ENCODE peak calls at places on chromosomes 3 and 15, in four cellular contexts. O is uterus, F is neural crest cell, A is mammary epithelial cell. E is an unnamed sample.

GRCh38 chr15:87365221-87365620 is 891.3 kb downstream of the NTRK3 start:
- DNase-seq in O (no peak), F (no peak), A (peak), E (no peak)

GRCh38 chr15:92074646-92075045 is 221.1 kb downstream of the SLCO3A1 start:
- DNase-seq in O (peak), F (no peak), A (peak), E (no peak)

GRCh38 chr3:13539671-13540070 is 9.3 kb upstream of the FBLN2 start:
- DNase-seq in O (no peak), F (no peak), A (no peak), E (no peak)

GRCh38 chr3:52798978-52799476 is 4.4 kb downstream of the ITIH3 start:
- DNase-seq in O (no peak), F (peak), A (peak), E (peak)

GRCh38 chr15:48617619-48618018 is 27.9 kb downstream of the FBN1 start:
- DNase-seq in O (peak), F (no peak), A (no peak), E (no peak)

GRCh38 chr3:16604887-16605602 is at the start of gene DAZL:
- DNase-seq in O (no peak), F (no peak), A (no peak), E (no peak)

GRCh38 chr15:67906382-67906781 is 66.5 kb upstream of the RNU6-1 start:
- DNase-seq in O (no peak), F (no peak), A (peak), E (no peak)

GRCh38 chr3:172148702-172149565 is 109.6 kb downstream of the FNDC3B start:
- DNase-seq in O (no peak), F (no peak), A (no peak), E (no peak)

GRCh38 chr3:64464955-64465354 is 222.8 kb downstream of the ADAMTS9 start:
- DNase-seq in O (no peak), F (no peak), A (no peak), E (no peak)

GRCh38 chr3:78919021-78919755 is 848.6 kb downstream of the ROBO1 start:
- DNase-seq in O (no peak), F (no peak), A (peak), E (no peak)

GRCh38 chr15:101615414-101615985 is 36.7 kb downstream of the TM2D3 start:
- DNase-seq in O (no peak), F (no peak), A (no peak), E (no peak)

GRCh38 chr3:10609134-10609533 is 103.7 kb upstream of the ATP2B2 start:
- DNase-seq in O (no peak), F (no peak), A (no peak), E (no peak)

GRCh38 chr3:39291903-39292329 is 12.1 kb upstream of the CX3CR1 start:
- DNase-seq in O (peak), F (peak), A (peak), E (peak)

GRCh38 chr15:85748729-85749128 is 46.0 kb downstream of the KLHL25 start:
- DNase-seq in O (peak), F (no peak), A (peak), E (no peak)
- TF ChIP-seq CTCF in O (peak), F (no peak), A (peak), E (no peak)

DNA sequence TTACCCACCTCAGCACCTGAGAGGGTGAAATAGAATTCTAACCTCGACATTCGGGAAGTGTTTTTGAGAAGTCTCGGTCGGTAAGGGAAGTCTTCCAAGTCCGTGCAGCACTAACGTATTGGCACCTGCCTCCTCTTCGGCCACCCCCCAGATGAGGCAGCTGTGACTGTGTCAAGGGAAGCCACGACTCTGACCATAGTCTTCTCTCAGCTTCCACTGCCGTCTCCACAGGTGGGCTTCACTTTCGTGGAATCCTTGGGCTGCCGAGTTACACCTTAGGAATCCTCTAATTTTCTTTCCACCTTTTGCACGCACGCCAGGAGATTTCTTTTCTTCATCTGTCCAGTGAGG is 775 bp downstream of the CCNDBP1 start:
- DNase-seq in O (no peak), F (no peak), A (peak), E (no peak)
- TF ChIP-seq CTCF in O (no peak), F (no peak), A (no peak), E (no peak)

DNA sequence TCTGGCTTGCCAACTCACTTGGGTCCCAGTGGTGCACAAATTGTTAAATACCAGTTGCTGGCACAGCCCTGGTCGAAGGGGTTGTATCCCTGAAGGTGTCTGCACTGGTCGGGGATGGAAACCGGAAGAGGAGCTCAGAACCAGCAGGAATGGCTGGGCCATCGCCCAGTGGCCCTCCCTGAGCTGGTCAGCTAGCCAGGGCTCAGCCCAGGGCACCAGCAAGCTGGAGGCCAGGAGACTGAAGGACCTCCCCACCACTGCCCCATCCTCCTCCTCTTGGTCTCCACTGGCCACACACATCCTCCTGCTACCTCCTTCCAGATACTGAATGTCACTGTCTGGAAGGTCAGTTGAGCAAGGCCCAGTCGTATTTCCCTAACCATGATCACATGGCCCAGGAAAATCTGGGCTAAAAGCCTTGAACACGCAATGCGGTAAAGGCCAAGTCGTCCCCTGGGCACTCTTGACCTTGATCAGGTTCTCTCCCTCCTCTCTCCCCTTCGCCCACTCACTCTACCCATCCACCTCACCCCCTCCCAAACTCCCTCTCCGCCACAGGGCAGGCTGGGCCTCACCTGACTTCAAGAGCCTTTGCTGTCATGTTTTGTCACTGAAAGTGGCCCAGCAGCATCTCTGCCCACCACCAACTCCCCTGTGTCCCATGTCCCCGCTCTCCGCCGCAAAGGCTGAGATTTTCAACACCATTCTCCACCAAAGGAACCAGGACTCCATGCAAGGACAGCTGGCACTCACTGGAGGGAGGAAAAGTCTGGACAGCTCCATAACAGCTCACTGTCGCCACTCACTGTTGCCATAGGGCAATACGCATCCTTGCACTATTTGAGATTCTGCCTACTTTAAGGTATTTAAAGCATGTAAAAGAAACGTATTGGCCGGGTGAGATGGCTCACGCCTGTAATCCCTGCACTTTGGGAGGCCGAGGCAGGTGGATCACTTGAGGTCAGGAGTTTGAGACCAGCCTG is 12.1 kb downstream of the ZDHHC19 start:
- DNase-seq in O (no peak), F (no peak), A (no peak), E (no peak)
- TF ChIP-seq CTCF in O (no peak), F (peak), A (peak), E (no peak)

GRCh38 chr3:179943097-179943880 is 93.4 kb downstream of the PEX5L start:
- DNase-seq in O (no peak), F (no peak), A (no peak), E (no peak)
- TF ChIP-seq CTCF in O (no peak), F (no peak), A (no peak), E (no peak)

DNA sequence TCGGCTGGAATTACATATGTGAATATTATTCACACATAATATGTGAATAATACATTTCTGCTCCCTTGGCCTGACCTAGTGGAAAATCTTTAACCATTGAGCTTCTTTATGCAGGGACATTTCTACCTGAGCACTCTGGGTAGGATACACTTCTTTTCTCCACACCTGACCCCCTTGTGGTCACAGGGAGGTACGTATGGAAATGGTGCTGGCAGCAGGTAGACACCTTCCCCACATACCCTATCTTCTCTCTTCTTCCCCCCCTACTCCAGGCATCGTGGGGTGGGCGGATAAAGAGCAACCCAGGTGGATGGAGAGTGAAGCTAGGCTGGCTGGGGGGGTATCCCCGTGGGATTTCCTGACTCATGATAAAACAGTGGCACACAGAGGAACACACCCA is 312.1 kb downstream of the ARRDC4 start:
- DNase-seq in O (no peak), F (no peak), A (no peak), E (no peak)
- TF ChIP-seq CTCF in O (no peak), F (no peak), A (peak), E (no peak)

GRCh38 chr3:126262227-126262626 is 81.8 kb upstream of the ALDH1L1 start:
- DNase-seq in O (no peak), F (no peak), A (no peak), E (no peak)
- TF ChIP-seq CTCF in O (no peak), F (no peak), A (no peak), E (no peak)

GRCh38 chr3:123745184-123745855 is 138.8 kb downstream of the MYLK start:
- DNase-seq in O (no peak), F (no peak), A (no peak), E (no peak)
- TF ChIP-seq CTCF in O (no peak), F (peak), A (peak), E (no peak)